ENCODE peak calls at places on chromosomes 1 and 21, in eight cellular contexts. Y is GM03348, J is hippocampal formation, A is cardiac muscle cell, T is NCI-H1694 treated with DMSO at 0.1 percent for 48 hours, V is C1 segment of cervical spinal cord, H is heart left ventricle, L is GM23248. U is an unnamed sample.

GRCh38 chr21:42674351-42674940 is 21.0 kb downstream of the PDE9A start:
- DNase-seq in Y (no peak), J (no peak), A (peak), T (peak), V (no peak), H (peak), L (no peak), U (no peak)

GRCh38 chr1:84665703-84666317 is 24.5 kb downstream of the SSX2IP start:
- DNase-seq in Y (peak), J (no peak), A (peak), T (no peak), V (no peak), H (no peak), L (peak), U (peak)

GRCh38 chr21:44434936-44435635 is 20.2 kb upstream of the LRRC3 start:
- DNase-seq in Y (no peak), J (no peak), A (no peak), T (no peak), V (no peak), H (no peak), L (no peak), U (no peak)

GRCh38 chr1:118366296-118366695 is 181.3 kb upstream of the SPAG17 start:
- DNase-seq in Y (peak), J (no peak), A (no peak), T (no peak), V (no peak), H (no peak), L (peak), U (peak)

GRCh38 chr21:44706706-44707615 is 4.4 kb downstream of the TSPEAR start:
- DNase-seq in Y (peak), J (no peak), A (no peak), T (no peak), V (no peak), H (no peak), L (no peak), U (no peak)

GRCh38 chr1:234589854-234590620 is 19.9 kb downstream of the IRF2BP2 start:
- DNase-seq in Y (peak), J (no peak), A (peak), T (no peak), V (no peak), H (peak), L (peak), U (peak)

GRCh38 chr21:41684381-41685245 is 82.2 kb downstream of the RIPK4 start:
- DNase-seq in Y (peak), J (no peak), A (peak), T (no peak), V (no peak), H (no peak), L (peak), U (peak)

GRCh38 chr1:161008857-161009554 is 11.9 kb downstream of the F11R start:
- DNase-seq in Y (peak), J (no peak), A (peak), T (no peak), V (no peak), H (no peak), L (peak), U (peak)

GRCh38 chr1:222941425-222941824 is 126.6 kb downstream of the DISP1 start:
- DNase-seq in Y (no peak), J (no peak), A (no peak), T (no peak), V (no peak), H (no peak), L (no peak), U (no peak)

GRCh38 chr1:225824522-225824921 is 14.6 kb downstream of the EPHX1 start:
- DNase-seq in Y (no peak), J (no peak), A (no peak), T (peak), V (no peak), H (no peak), L (no peak), U (no peak)

GRCh38 chr1:39760074-39761008 is 10.8 kb downstream of the OXCT2 start:
- DNase-seq in Y (no peak), J (no peak), A (no peak), T (no peak), V (no peak), H (no peak), L (no peak), U (no peak)

GRCh38 chr1:236416165-236416564 is 22.1 kb downstream of the EDARADD start:
- DNase-seq in Y (no peak), J (no peak), A (no peak), T (no peak), V (no peak), H (no peak), L (no peak), U (no peak)

GRCh38 chr1:17148950-17149608 is 29.8 kb upstream of the PADI2 start:
- DNase-seq in Y (peak), J (no peak), A (peak), T (no peak), V (no peak), H (no peak), L (peak), U (no peak)

GRCh38 chr1:55768345-55768952 is 553.3 kb upstream of the USP24 start:
- DNase-seq in Y (no peak), J (no peak), A (no peak), T (no peak), V (no peak), H (no peak), L (no peak), U (no peak)

GRCh38 chr1:154186852-154187501 is 4.9 kb downstream of the TPM3 start:
- DNase-seq in Y (no peak), J (no peak), A (no peak), T (no peak), V (no peak), H (no peak), L (no peak), U (no peak)

GRCh38 chr1:27993241-27993640 is 33.5 kb downstream of the XKR8 start:
- DNase-seq in Y (no peak), J (peak), A (peak), T (no peak), V (no peak), H (no peak), L (no peak), U (no peak)

GRCh38 chr21:44932366-44933181 is 7.3 kb upstream of the SLX9 start:
- DNase-seq in Y (peak), J (no peak), A (peak), T (no peak), V (no peak), H (no peak), L (peak), U (peak)

GRCh38 chr1:22794691-22795090 is 84.1 kb downstream of the EPHB2 start:
- DNase-seq in Y (peak), J (no peak), A (no peak), T (no peak), V (no peak), H (no peak), L (no peak), U (peak)

GRCh38 chr1:43255438-43256210 is 14.2 kb upstream of the TMEM125 start:
- DNase-seq in Y (no peak), J (no peak), A (no peak), T (no peak), V (no peak), H (peak), L (no peak), U (no peak)

GRCh38 chr1:72431810-72432209 is 149.5 kb upstream of the NEGR1 start:
- DNase-seq in Y (peak), J (no peak), A (no peak), T (no peak), V (no peak), H (no peak), L (peak), U (no peak)

GRCh38 chr1:115929846-115930245 is 46.5 kb upstream of the SLC22A15 start:
- DNase-seq in Y (peak), J (no peak), A (peak), T (no peak), V (no peak), H (no peak), L (peak), U (peak)

GRCh38 chr1:47317841-47318240 is 3.9 kb upstream of the STIL start:
- DNase-seq in Y (peak), J (no peak), A (no peak), T (no peak), V (no peak), H (no peak), L (peak), U (peak)

GRCh38 chr1:234683856-234684632 is 74.1 kb upstream of the IRF2BP2 start:
- DNase-seq in Y (peak), J (no peak), A (peak), T (peak), V (no peak), H (peak), L (peak), U (peak)

GRCh38 chr1:19596065-19596718 is 47.9 kb upstream of the NBL1 start:
- DNase-seq in Y (peak), J (peak), A (peak), T (peak), V (no peak), H (no peak), L (peak), U (peak)

GRCh38 chr1:223825767-223826461 is 19.8 kb downstream of the TP53BP2 start:
- DNase-seq in Y (no peak), J (no peak), A (peak), T (no peak), V (no peak), H (no peak), L (peak), U (no peak)

GRCh38 chr1:11964656-11965055 is 15.6 kb upstream of the MFN2 start:
- DNase-seq in Y (no peak), J (no peak), A (no peak), T (no peak), V (no peak), H (no peak), L (no peak), U (no peak)

GRCh38 chr1:21705303-21705980 is 36.3 kb upstream of the RAP1GAP start:
- DNase-seq in Y (no peak), J (peak), A (no peak), T (no peak), V (peak), H (no peak), L (no peak), U (no peak)

GRCh38 chr1:32746130-32746529 is 43.6 kb upstream of the SYNC start:
- DNase-seq in Y (no peak), J (no peak), A (no peak), T (no peak), V (no peak), H (no peak), L (no peak), U (no peak)

GRCh38 chr1:212633144-212633543 is 24.6 kb downstream of the ATF3 start:
- DNase-seq in Y (no peak), J (no peak), A (no peak), T (no peak), V (no peak), H (no peak), L (no peak), U (no peak)

GRCh38 chr1:63272811-63273210 is 49.6 kb upstream of the FOXD3 start:
- DNase-seq in Y (no peak), J (no peak), A (no peak), T (no peak), V (no peak), H (no peak), L (no peak), U (no peak)

GRCh38 chr1:236345728-236346127 is 48.4 kb upstream of the EDARADD start:
- DNase-seq in Y (no peak), J (no peak), A (peak), T (no peak), V (no peak), H (no peak), L (peak), U (no peak)

U was measured in AG10803.